ENCODE peak calls at places on chromosomes 16 and 17, in nine cellular contexts. A, P, O, G, T, Q, E, Z and D are unnamed samples.
A peak's percentile ranks its signal among the peaks of the same experiment; 100 is the strongest.

GRCh38 chr17:1078062-1078711 is 81.3 kb downstream of the TIMM22 start:
- DNase-seq in E (no peak), Q (no peak), T (no peak), P (no peak), A (no peak), G (peak; percentile 51), Z (no peak), O (no peak), D (no peak)

GRCh38 chr17:74779948-74780400 is 3.8 kb upstream of the NAT9 start:
- DNase-seq in Q (peak; percentile 54), A (no peak), E (no peak), P (peak; percentile 61), G (no peak), T (no peak), Z (no peak), O (peak; percentile 45), D (no peak)

GRCh38 chr16:70769761-70770160 is 31.2 kb downstream of the VAC14 start:
- DNase-seq in A (no peak), T (no peak), O (no peak), G (no peak), Z (no peak), P (no peak), Q (no peak), E (no peak), D (no peak)

GRCh38 chr16:47037746-47038458 is 64.4 kb upstream of the DNAJA2 start:
- DNase-seq in E (peak; percentile 88), G (peak; percentile 88), Q (peak; percentile 87), T (peak; percentile 68), Z (peak; percentile 88), O (peak; percentile 92), A (peak; percentile 88), P (peak; percentile 92), D (peak; percentile 85)

GRCh38 chr17:82603981-82604448 is 44.2 kb downstream of the WDR45B start:
- DNase-seq in P (peak; percentile 74), E (no peak), T (peak; percentile 45), O (peak; percentile 56), G (no peak), Q (peak; percentile 78), Z (no peak), A (no peak), D (no peak)

GRCh38 chr16:63457869-63458268 is 1421.6 kb upstream of the CDH8 start:
- DNase-seq in Z (no peak), Q (no peak), E (no peak), P (no peak), O (no peak), A (no peak), G (no peak), T (no peak), D (no peak)

GRCh38 chr17:17783825-17784598 is 52.8 kb downstream of the SREBF1 start:
- DNase-seq in G (peak; percentile 76), E (peak; percentile 92), Q (peak; percentile 54), A (peak; percentile 50), Z (peak; percentile 99), O (peak; percentile 66), T (peak; percentile 64), P (peak; percentile 38), D (peak; percentile 81)

GRCh38 chr16:80580109-80580832 is 39.5 kb downstream of the DYNLRB2 start:
- DNase-seq in E (no peak), P (no peak), O (no peak), G (peak; percentile 9), A (no peak), Q (no peak), Z (no peak), T (no peak), D (peak; percentile 16)

GRCh38 chr17:81651692-81652091 is 4.7 kb downstream of the PDE6G start:
- DNase-seq in Z (no peak), E (no peak), G (no peak), Q (peak; percentile 96), P (no peak), T (peak; percentile 87), A (no peak), O (no peak), D (no peak)

GRCh38 chr16:55668337-55669281 is 12.8 kb downstream of the SLC6A2 start:
- DNase-seq in A (no peak), Z (no peak), E (no peak), T (no peak), P (no peak), O (no peak), Q (peak; percentile 70), G (peak; percentile 59), D (peak; percentile 15)

GRCh38 chr16:75044800-75045361 is 46.1 kb downstream of the ZNRF1 start:
- DNase-seq in Z (peak; percentile 82), E (no peak), Q (peak; percentile 30), T (peak; percentile 58), O (peak; percentile 46), P (no peak), G (no peak), A (no peak), D (no peak)

GRCh38 chr16:1723450-1724147 is 17.6 kb downstream of the MAPK8IP3 start:
- DNase-seq in Q (peak; percentile 50), G (peak; percentile 67), P (peak; percentile 54), E (peak; percentile 47), Z (peak; percentile 41), O (no peak), A (peak; percentile 53), T (peak; percentile 51), D (peak; percentile 51)

GRCh38 chr17:2101448-2102257 is 46.8 kb downstream of the HIC1 start:
- DNase-seq in P (peak; percentile 94), G (no peak), Q (peak; percentile 75), E (no peak), T (no peak), Z (no peak), A (peak; percentile 69), O (peak; percentile 31), D (no peak)

GRCh38 chr16:41439-42068 is 11.9 kb downstream of the POLR3K start:
- DNase-seq in G (no peak), T (no peak), E (no peak), P (no peak), A (no peak), Z (no peak), Q (no peak), O (no peak), D (no peak)

GRCh38 chr16:86928517-86929148 is 350.3 kb downstream of the FOXL1 start:
- DNase-seq in P (no peak), Q (no peak), T (no peak), E (no peak), Z (no peak), G (no peak), O (no peak), A (no peak), D (peak; percentile 41)

GRCh38 chr17:61735807-61736206 is 127.5 kb downstream of the BRIP1 start:
- DNase-seq in P (no peak), T (no peak), G (no peak), O (no peak), A (no peak), Z (no peak), E (no peak), Q (no peak), D (no peak)

DNA sequence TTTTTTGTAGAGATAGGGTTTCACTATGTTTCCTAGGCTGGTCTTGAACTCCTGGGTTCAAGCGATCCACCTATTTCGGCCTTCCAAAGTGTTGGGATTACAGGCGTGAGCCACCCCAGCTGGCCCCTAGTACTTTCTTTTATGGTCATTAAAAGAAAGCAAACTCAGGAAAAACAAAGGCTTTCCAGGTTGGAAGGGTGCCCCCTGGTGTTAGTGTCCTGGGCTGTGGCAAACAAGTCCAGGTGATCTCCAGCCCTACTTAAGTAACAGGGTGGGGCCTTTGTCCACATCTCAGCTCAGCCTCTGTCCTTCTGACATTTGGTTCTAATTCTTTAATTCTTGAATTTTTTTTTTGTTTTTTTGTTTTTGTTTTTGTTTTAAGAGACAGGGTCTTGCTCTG is 6.9 kb downstream of the IGFBP4 start:
- DNase-seq in Q (no peak), O (no peak), E (peak; percentile 49), G (peak; percentile 85), T (peak; percentile 56), Z (no peak), P (peak; percentile 84), A (peak; percentile 66), D (no peak)
- H3K4me1 ChIP-seq in Q (peaks cover 20% of the 10 kb centered on the region), O (peaks cover 95% of the 10 kb centered on the region), E (peaks cover 4% of the 10 kb centered on the region), G (peaks cover 21% of the 10 kb centered on the region), T (peaks cover 64% of the 10 kb centered on the region), Z (no peaks in the 10 kb centered on the region), P (peaks cover 76% of the 10 kb centered on the region), A (peaks cover 39% of the 10 kb centered on the region), D (peaks cover 26% of the 10 kb centered on the region)

GRCh38 chr17:7252176-7253043 is at the start of gene ELP5:
- DNase-seq in G (peak; percentile 97), E (peak; percentile 98), A (peak; percentile 94), Q (peak; percentile 97), Z (peak; percentile 94), O (peak; percentile 95), P (peak; percentile 96), T (peak; percentile 96), D (peak; percentile 97)
- TF ChIP-seq CTCF in G (peak; percentile 7), E (peak; percentile 44), A (peak; percentile 20), Q (no peak), Z (peak; percentile 46), O (peak; percentile 30), P (no peak), T (no peak), D (peak; percentile 10)

DNA sequence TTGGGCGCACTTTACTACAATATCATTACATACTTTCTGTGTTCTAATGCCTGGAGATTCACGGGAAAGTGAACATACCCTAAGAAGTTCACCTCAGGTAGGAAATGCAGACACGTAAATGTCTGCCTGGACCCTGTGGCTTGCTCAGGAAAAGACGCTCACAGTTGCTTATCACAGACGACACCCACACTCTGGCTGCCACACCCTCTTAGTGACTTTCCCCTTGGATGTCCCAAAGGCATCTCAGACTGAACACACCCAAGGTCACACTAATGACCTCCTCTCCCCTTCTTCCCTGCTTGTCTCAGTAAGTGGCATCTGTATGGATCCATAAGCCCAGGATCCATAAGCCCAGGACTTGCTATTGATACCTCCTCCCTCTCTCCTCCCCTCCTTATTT is 32.6 kb downstream of the CDRT15 start:
- DNase-seq in T (no peak), Q (no peak), O (no peak), E (no peak), P (no peak), A (no peak), Z (no peak), G (no peak), D (no peak)
- H3K4me1 ChIP-seq in T (no peaks in the 10 kb centered on the region), Q (no peaks in the 10 kb centered on the region), O (peaks cover 55% of the 10 kb centered on the region), E (no peaks in the 10 kb centered on the region), P (peaks cover 15% of the 10 kb centered on the region), A (peaks cover 30% of the 10 kb centered on the region), Z (peaks cover 13% of the 10 kb centered on the region), G (peaks cover 4% of the 10 kb centered on the region), D (peaks cover 27% of the 10 kb centered on the region)

DNA sequence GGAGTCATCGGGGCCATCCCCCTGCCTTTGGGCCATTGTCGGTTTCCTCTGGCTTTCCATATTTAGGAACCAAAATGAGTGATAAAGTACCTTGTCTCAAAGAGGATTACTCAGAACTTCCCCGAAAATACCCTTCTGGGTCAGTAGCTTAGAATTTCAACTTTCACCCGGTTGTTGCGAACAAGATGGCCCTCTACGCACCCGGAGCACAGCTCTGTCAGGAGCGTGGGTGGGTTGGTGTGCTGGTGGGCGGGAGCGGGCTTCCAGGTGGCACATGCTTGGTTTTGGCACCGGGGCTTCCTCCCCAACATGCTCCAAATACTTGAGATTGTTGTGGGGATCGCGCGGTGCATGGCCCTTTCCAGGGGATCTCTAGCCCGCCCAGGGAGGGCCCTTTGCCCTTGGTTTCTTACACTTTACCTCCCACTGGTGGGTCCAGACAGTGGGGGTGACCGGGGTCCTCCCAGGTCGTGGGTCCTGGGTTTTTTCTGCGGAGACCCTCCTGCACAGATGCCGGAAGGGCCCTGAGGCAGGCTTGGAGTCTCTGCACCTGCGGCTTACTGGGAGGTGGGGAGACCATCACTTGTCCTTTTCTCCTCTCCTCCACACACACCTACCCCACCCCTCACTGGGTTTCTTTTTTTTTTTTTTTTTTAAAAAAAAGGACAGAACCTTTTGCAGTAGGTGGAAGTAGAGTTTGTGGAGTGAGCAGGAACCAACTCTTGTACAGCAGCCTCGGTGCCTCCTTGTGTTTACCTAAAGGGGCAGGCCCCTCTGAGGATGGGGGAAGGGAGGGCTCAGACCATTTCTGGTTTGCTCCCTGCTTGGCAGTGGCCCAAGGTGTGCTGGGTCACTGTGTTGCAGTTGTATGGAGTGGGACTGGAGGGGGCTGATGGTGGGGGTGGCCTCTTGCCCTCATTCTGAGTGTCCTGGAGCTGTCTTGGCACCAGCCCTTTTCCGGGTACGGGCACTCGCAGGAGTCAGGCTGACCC is 142.1 kb downstream of the SEC14L1 start:
- DNase-seq in A (no peak), O (no peak), T (peak; percentile 62), P (peak; percentile 66), Z (no peak), Q (no peak), E (peak; percentile 46), G (no peak), D (peak; percentile 88)
- TF ChIP-seq CTCF in A (no peak), O (no peak), T (no peak), P (no peak), Z (no peak), Q (no peak), E (no peak), G (no peak), D (no peak)